ENCODE peak calls at places on chromosomes 13 and 19, in four cellular contexts. U is SK-N-SH, W is stomach, Z is GM12878. Y is an unnamed sample. For H3K4me1, the result is how much of the 10 kb centered on the place peaks cover.

GRCh38 chr13:25421602-25422001 is 49.8 kb downstream of the ATP8A2 start:
- DNase-seq in U (no peak), Z (no peak), W (no peak), Y (no peak)

GRCh38 chr19:23310729-23311211 is 60.6 kb upstream of the ZNF724 start:
- DNase-seq in W (no peak), Z (no peak), U (no peak), Y (no peak)

GRCh38 chr13:100601716-100602115 is 13.1 kb upstream of the GGACT start:
- DNase-seq in Z (no peak), W (no peak), U (no peak), Y (no peak)

GRCh38 chr13:100334209-100334608 is 245.3 kb downstream of the PCCA start:
- DNase-seq in U (no peak), W (no peak), Z (no peak), Y (no peak)

GRCh38 chr19:55383279-55383788 is 758 bp downstream of the TMEM238 start:
- DNase-seq in Z (no peak), W (no peak), U (no peak), Y (no peak)

GRCh38 chr13:112774448-112774792 is 84.6 kb downstream of the ATP11A start:
- DNase-seq in W (no peak), Z (no peak), U (no peak), Y (no peak)

GRCh38 chr13:73984949-73985691 is 149.1 kb downstream of the KLF12 start:
- DNase-seq in U (no peak), Z (no peak), W (no peak), Y (no peak)

GRCh38 chr13:94703271-94703670 is 9.1 kb downstream of the SOX21 start:
- DNase-seq in U (peak), Z (no peak), W (no peak), Y (no peak)

GRCh38 chr19:46828484-46828883 is 22.2 kb downstream of the AP2S1 start:
- DNase-seq in Z (no peak), U (no peak), W (no peak), Y (no peak)

GRCh38 chr19:40512473-40513344 is 45.9 kb downstream of the SPTBN4 start:
- DNase-seq in U (peak), W (peak), Z (no peak), Y (no peak)

GRCh38 chr19:12733369-12733896 is 1.1 kb downstream of the TRIR start:
- DNase-seq in U (peak), W (no peak), Z (no peak), Y (no peak)

GRCh38 chr19:4232614-4233281 is 3.4 kb downstream of the EBI3 start:
- DNase-seq in Z (no peak), U (peak), W (no peak), Y (no peak)

GRCh38 chr19:10991076-10991475 is 30.2 kb downstream of the SMARCA4 start:
- DNase-seq in W (no peak), Z (no peak), U (no peak), Y (no peak)

GRCh38 chr13:49098198-49098597 is 121.9 kb upstream of the MLNR start:
- DNase-seq in W (no peak), U (peak), Z (no peak), Y (no peak)

GRCh38 chr13:40599722-40600121 is 66.7 kb downstream of the FOXO1 start:
- DNase-seq in U (no peak), Z (no peak), W (no peak), Y (no peak)

GRCh38 chr13:19713186-19713965 is 69.4 kb downstream of the PSPC1 start:
- DNase-seq in Z (peak), W (no peak), U (no peak), Y (no peak)

GRCh38 chr19:18190278-18190677 is 2.7 kb upstream of the MPV17L2 start:
- DNase-seq in W (no peak), Z (no peak), U (no peak), Y (no peak)

GRCh38 chr13:112752711-112753541 is 63.1 kb downstream of the ATP11A start:
- DNase-seq in W (no peak), U (no peak), Z (no peak), Y (no peak)

GRCh38 chr13:40187836-40188591 is 478.4 kb downstream of the FOXO1 start:
- DNase-seq in Z (no peak), U (no peak), W (no peak), Y (peak)

GRCh38 chr13:29861694-29862110 is 11.3 kb upstream of the UBL3 start:
- DNase-seq in Z (no peak), W (no peak), U (no peak), Y (no peak)

GRCh38 chr19:9768175-9769112 is at the start of gene ZNF846:
- DNase-seq in Z (peak), W (peak), U (peak), Y (no peak)

GRCh38 chr13:67438465-67438864 is 208.3 kb upstream of the PCDH9 start:
- DNase-seq in U (peak), Z (no peak), W (no peak), Y (no peak)

GRCh38 chr19:821228-821975 is at the start of gene PLPPR3:
- DNase-seq in U (peak), Z (no peak), W (no peak), Y (no peak)

GRCh38 chr13:24223341-24224231 is 63.1 kb downstream of the SPATA13 start:
- DNase-seq in W (no peak), Z (no peak), U (no peak), Y (peak)

DNA sequence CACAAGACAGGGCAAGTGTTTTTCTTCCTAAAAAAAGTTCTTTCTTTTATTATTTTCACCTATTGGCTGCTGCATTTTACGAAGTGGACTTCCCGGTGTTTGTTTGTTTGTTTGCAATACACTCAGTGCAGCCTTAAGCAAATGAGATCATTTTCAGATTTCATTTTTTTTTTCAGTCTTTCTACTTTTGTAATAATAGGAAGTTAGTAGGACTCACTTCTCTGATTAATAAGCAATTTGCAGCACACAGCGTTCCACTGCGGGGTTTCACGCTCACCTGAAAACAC is 128.3 kb downstream of the STK24 start:
- DNase-seq in W (no peak), U (no peak), Z (no peak), Y (no peak)
- TF ChIP-seq POLR2AphosphoS5 in W (no peak), U (no peak), Z (no peak), Y (no peak)

GRCh38 chr19:7272856-7273578 is 21.2 kb downstream of the INSR start:
- DNase-seq in W (no peak), Z (peak), U (no peak), Y (no peak)
- H3K27ac ChIP-seq in W (no peak), Z (peak), U (no peak), Y (no peak)

GRCh38 chr19:38869160-38869835 is 8.8 kb downstream of the RINL start:
- DNase-seq in U (peak), W (no peak), Z (no peak), Y (no peak)

GRCh38 chr19:38867176-38867780 is 10.8 kb downstream of the RINL start:
- DNase-seq in Z (no peak), W (no peak), U (peak), Y (no peak)

GRCh38 chr19:38870612-38871011 is 7.5 kb downstream of the RINL start:
- DNase-seq in Z (no peak), W (no peak), U (no peak), Y (no peak)

GRCh38 chr19:38868551-38868950 is 9.5 kb downstream of the RINL start:
- DNase-seq in U (no peak), W (no peak), Z (no peak), Y (no peak)

DNA sequence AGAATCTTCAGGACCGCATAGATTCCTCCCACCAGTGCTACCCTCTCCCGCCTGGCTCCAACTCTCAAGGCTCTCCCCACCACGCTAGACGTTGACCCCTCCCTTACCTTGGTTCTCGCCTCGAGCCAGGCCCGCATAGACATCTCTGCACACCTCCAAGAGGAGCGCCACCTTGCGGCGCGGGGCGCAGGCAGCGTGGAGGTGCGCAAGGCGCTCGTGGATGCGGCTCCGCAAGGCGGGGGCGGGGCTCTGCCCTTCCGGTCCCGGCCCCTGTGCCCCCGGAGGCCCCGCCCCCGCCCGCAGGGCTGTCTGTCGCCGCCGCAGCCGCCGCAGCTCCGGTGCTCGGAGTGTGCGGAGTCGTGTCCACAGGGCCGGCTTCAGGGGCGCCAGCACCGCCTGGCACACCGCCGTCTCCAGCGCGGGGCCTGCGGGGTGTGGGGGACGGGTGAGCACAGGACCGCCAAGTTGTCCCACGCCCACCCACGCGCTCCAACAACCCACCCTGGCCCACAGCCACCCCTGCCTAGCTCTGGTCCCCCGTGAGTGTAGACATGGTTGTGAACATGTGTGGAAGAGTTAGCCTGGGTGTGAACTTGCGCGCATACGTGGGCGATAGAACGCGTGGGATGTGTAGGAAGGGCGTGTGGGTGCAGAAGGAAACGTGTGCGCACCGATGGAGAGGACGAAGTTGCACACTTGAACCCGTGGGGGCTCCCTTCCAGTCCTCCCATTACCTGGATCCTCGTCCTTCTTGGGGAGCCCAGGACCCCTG is 8.1 kb downstream of the RINL start:
- DNase-seq in Z (no peak), W (peak), U (peak), Y (no peak)
- H3K4me1 ChIP-seq in Z (under half), W (under half), U (under half), Y (under half)

DNA sequence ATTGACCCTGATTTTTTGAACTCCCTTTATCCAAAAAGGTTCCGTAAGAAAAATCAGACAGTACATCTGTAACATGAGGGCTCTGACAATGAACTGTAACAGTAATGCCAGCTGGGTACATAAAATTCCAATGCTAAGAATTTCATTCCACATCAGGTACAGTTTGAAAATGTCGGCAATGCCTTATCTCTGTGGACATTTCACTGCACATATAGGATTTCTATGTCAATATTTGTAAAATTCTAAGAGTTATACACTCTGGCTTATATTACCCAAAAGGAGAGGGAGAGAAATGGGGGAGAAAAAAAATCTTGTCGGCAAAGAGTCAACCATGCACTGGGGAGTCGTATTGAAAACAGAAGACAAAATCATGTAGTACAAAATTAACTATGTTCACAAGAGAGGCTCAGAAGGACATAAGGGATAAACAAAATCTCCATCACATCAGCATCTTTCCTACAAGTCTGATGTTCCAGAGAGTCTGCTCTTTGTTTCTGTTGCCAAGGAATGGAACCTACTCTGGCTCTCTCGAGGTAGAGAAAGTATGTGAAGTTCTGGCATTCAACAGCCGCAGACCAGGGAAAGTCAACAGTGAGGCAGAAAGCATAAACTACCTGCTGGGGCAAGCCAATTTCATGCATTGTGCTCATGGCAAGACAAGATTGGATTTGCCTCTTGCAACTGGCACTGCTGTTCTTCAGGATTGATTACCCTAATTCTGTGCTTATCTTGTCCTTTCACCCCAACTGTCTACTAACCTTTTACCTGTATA is 72.3 kb downstream of the STARD13 start:
- DNase-seq in U (no peak), W (peak), Z (no peak), Y (no peak)
- TF ChIP-seq POLR2AphosphoS5 in U (no peak), W (no peak), Z (no peak), Y (no peak)